ENCODE peak calls at places on chromosomes 1 and 21, in eight cellular contexts. One of them, this sample, is unnamed.

GRCh38 chr1:167342846-167343245 is 122.2 kb downstream of the POU2F1 start:
- DNase-seq in NCI-H1105 treated with DMSO at 0.1 percent for 48 hours: peak; percentile 28
- DNase-seq in KBM-7: peak; percentile 47
- DNase-seq in kidney: no peak
- DNase-seq in A549: peak; percentile 24
- DNase-seq in effector memory CD4-positive, alpha-beta T cell: no peak
- DNase-seq in sciatic nerve: no peak
- DNase-seq in small intestine: peak; percentile 58
- DNase-seq in this sample: no peak

GRCh38 chr1:32045770-32046169 is 27.0 kb upstream of the TMEM39B start:
- DNase-seq in NCI-H1105 treated with DMSO at 0.1 percent for 48 hours: no peak
- DNase-seq in KBM-7: peak; percentile 41
- DNase-seq in kidney: no peak
- DNase-seq in A549: no peak
- DNase-seq in effector memory CD4-positive, alpha-beta T cell: no peak
- DNase-seq in sciatic nerve: no peak
- DNase-seq in small intestine: no peak
- DNase-seq in this sample: no peak

GRCh38 chr1:14304381-14304865 is 294.1 kb upstream of the KAZN start:
- DNase-seq in NCI-H1105 treated with DMSO at 0.1 percent for 48 hours: no peak
- DNase-seq in KBM-7: no peak
- DNase-seq in kidney: no peak
- DNase-seq in A549: no peak
- DNase-seq in effector memory CD4-positive, alpha-beta T cell: no peak
- DNase-seq in sciatic nerve: no peak
- DNase-seq in small intestine: no peak
- DNase-seq in this sample: no peak

GRCh38 chr1:236394016-236394481 is at the start of gene EDARADD:
- DNase-seq in NCI-H1105 treated with DMSO at 0.1 percent for 48 hours: no peak
- DNase-seq in KBM-7: peak; percentile 68
- DNase-seq in kidney: no peak
- DNase-seq in A549: no peak
- DNase-seq in effector memory CD4-positive, alpha-beta T cell: no peak
- DNase-seq in sciatic nerve: no peak
- DNase-seq in small intestine: no peak
- DNase-seq in this sample: no peak

GRCh38 chr1:11176081-11176706 is 13.0 kb upstream of the ANGPTL7 start:
- DNase-seq in NCI-H1105 treated with DMSO at 0.1 percent for 48 hours: no peak
- DNase-seq in KBM-7: no peak
- DNase-seq in kidney: no peak
- DNase-seq in A549: no peak
- DNase-seq in effector memory CD4-positive, alpha-beta T cell: no peak
- DNase-seq in sciatic nerve: no peak
- DNase-seq in small intestine: no peak
- DNase-seq in this sample: no peak

GRCh38 chr1:182038220-182038619 is 23.3 kb downstream of the ZNF648 start:
- DNase-seq in NCI-H1105 treated with DMSO at 0.1 percent for 48 hours: no peak
- DNase-seq in KBM-7: no peak
- DNase-seq in kidney: no peak
- DNase-seq in A549: no peak
- DNase-seq in effector memory CD4-positive, alpha-beta T cell: no peak
- DNase-seq in sciatic nerve: no peak
- DNase-seq in small intestine: no peak
- DNase-seq in this sample: no peak

GRCh38 chr1:206900149-206900548 is 2.9 kb downstream of the IL24 start:
- DNase-seq in NCI-H1105 treated with DMSO at 0.1 percent for 48 hours: no peak
- DNase-seq in KBM-7: no peak
- DNase-seq in kidney: no peak
- DNase-seq in A549: no peak
- DNase-seq in effector memory CD4-positive, alpha-beta T cell: no peak
- DNase-seq in sciatic nerve: no peak
- DNase-seq in small intestine: no peak
- DNase-seq in this sample: no peak

GRCh38 chr1:25197982-25198681 is 34.2 kb downstream of the SYF2 start:
- DNase-seq in NCI-H1105 treated with DMSO at 0.1 percent for 48 hours: no peak
- DNase-seq in KBM-7: peak; percentile 75
- DNase-seq in kidney: no peak
- DNase-seq in A549: no peak
- DNase-seq in effector memory CD4-positive, alpha-beta T cell: no peak
- DNase-seq in sciatic nerve: no peak
- DNase-seq in small intestine: peak; percentile 59
- DNase-seq in this sample: no peak

GRCh38 chr1:226627050-226627755 is 78.6 kb downstream of the STUM start:
- DNase-seq in NCI-H1105 treated with DMSO at 0.1 percent for 48 hours: no peak
- DNase-seq in KBM-7: no peak
- DNase-seq in kidney: no peak
- DNase-seq in A549: no peak
- DNase-seq in effector memory CD4-positive, alpha-beta T cell: no peak
- DNase-seq in sciatic nerve: no peak
- DNase-seq in small intestine: peak; percentile 76
- DNase-seq in this sample: no peak

GRCh38 chr1:211196880-211197279 is 62.3 kb upstream of the RCOR3 start:
- DNase-seq in NCI-H1105 treated with DMSO at 0.1 percent for 48 hours: no peak
- DNase-seq in KBM-7: no peak
- DNase-seq in kidney: no peak
- DNase-seq in A549: no peak
- DNase-seq in effector memory CD4-positive, alpha-beta T cell: no peak
- DNase-seq in sciatic nerve: no peak
- DNase-seq in small intestine: no peak
- DNase-seq in this sample: no peak

GRCh38 chr21:45290948-45291612 is 3.4 kb upstream of the POFUT2 start:
- DNase-seq in NCI-H1105 treated with DMSO at 0.1 percent for 48 hours: no peak
- DNase-seq in KBM-7: no peak
- DNase-seq in kidney: no peak
- DNase-seq in A549: no peak
- DNase-seq in effector memory CD4-positive, alpha-beta T cell: no peak
- DNase-seq in sciatic nerve: peak; percentile 70
- DNase-seq in small intestine: no peak
- DNase-seq in this sample: no peak

GRCh38 chr1:228647523-228648444 is 87.5 kb upstream of the RHOU start:
- DNase-seq in NCI-H1105 treated with DMSO at 0.1 percent for 48 hours: peak; percentile 37
- DNase-seq in KBM-7: peak; percentile 83
- DNase-seq in kidney: peak; percentile 81
- DNase-seq in A549: peak; percentile 92
- DNase-seq in effector memory CD4-positive, alpha-beta T cell: no peak
- DNase-seq in sciatic nerve: peak; percentile 66
- DNase-seq in small intestine: peak; percentile 56
- DNase-seq in this sample: peak; percentile 67

GRCh38 chr1:58702766-58703165 is 2.9 kb upstream of the MYSM1 start:
- DNase-seq in NCI-H1105 treated with DMSO at 0.1 percent for 48 hours: no peak
- DNase-seq in KBM-7: no peak
- DNase-seq in kidney: no peak
- DNase-seq in A549: no peak
- DNase-seq in effector memory CD4-positive, alpha-beta T cell: no peak
- DNase-seq in sciatic nerve: no peak
- DNase-seq in small intestine: no peak
- DNase-seq in this sample: no peak

GRCh38 chr1:206734499-206735142 is 36.0 kb upstream of the IL19 start:
- DNase-seq in NCI-H1105 treated with DMSO at 0.1 percent for 48 hours: no peak
- DNase-seq in KBM-7: peak; percentile 51
- DNase-seq in kidney: no peak
- DNase-seq in A549: peak; percentile 43
- DNase-seq in effector memory CD4-positive, alpha-beta T cell: peak; percentile 60
- DNase-seq in sciatic nerve: peak; percentile 78
- DNase-seq in small intestine: peak; percentile 48
- DNase-seq in this sample: peak; percentile 48

GRCh38 chr1:55378582-55378981 is 163.4 kb upstream of the USP24 start:
- DNase-seq in NCI-H1105 treated with DMSO at 0.1 percent for 48 hours: no peak
- DNase-seq in KBM-7: peak; percentile 36
- DNase-seq in kidney: no peak
- DNase-seq in A549: peak; percentile 48
- DNase-seq in effector memory CD4-positive, alpha-beta T cell: no peak
- DNase-seq in sciatic nerve: no peak
- DNase-seq in small intestine: peak; percentile 11
- DNase-seq in this sample: peak; percentile 5

GRCh38 chr1:65011983-65012382 is 45.6 kb upstream of the JAK1 start:
- DNase-seq in NCI-H1105 treated with DMSO at 0.1 percent for 48 hours: no peak
- DNase-seq in KBM-7: no peak
- DNase-seq in kidney: no peak
- DNase-seq in A549: no peak
- DNase-seq in effector memory CD4-positive, alpha-beta T cell: no peak
- DNase-seq in sciatic nerve: no peak
- DNase-seq in small intestine: no peak
- DNase-seq in this sample: no peak

GRCh38 chr1:223242382-223242955 is 99.4 kb upstream of the TLR5 start:
- DNase-seq in NCI-H1105 treated with DMSO at 0.1 percent for 48 hours: no peak
- DNase-seq in KBM-7: no peak
- DNase-seq in kidney: no peak
- DNase-seq in A549: no peak
- DNase-seq in effector memory CD4-positive, alpha-beta T cell: no peak
- DNase-seq in sciatic nerve: no peak
- DNase-seq in small intestine: no peak
- DNase-seq in this sample: no peak

GRCh38 chr1:212313616-212314015 is 28.4 kb downstream of the PPP2R5A start:
- DNase-seq in NCI-H1105 treated with DMSO at 0.1 percent for 48 hours: no peak
- DNase-seq in KBM-7: no peak
- DNase-seq in kidney: no peak
- DNase-seq in A549: no peak
- DNase-seq in effector memory CD4-positive, alpha-beta T cell: no peak
- DNase-seq in sciatic nerve: no peak
- DNase-seq in small intestine: no peak
- DNase-seq in this sample: no peak

GRCh38 chr1:183070923-183071618 is 47.9 kb downstream of the LAMC1 start:
- DNase-seq in NCI-H1105 treated with DMSO at 0.1 percent for 48 hours: no peak
- DNase-seq in KBM-7: peak; percentile 80
- DNase-seq in kidney: no peak
- DNase-seq in A549: no peak
- DNase-seq in effector memory CD4-positive, alpha-beta T cell: no peak
- DNase-seq in sciatic nerve: no peak
- DNase-seq in small intestine: no peak
- DNase-seq in this sample: no peak

GRCh38 chr1:228974296-228974695 is 239.0 kb downstream of the RHOU start:
- DNase-seq in NCI-H1105 treated with DMSO at 0.1 percent for 48 hours: peak; percentile 30
- DNase-seq in KBM-7: no peak
- DNase-seq in kidney: no peak
- DNase-seq in A549: no peak
- DNase-seq in effector memory CD4-positive, alpha-beta T cell: no peak
- DNase-seq in sciatic nerve: no peak
- DNase-seq in small intestine: no peak
- DNase-seq in this sample: peak; percentile 52

GRCh38 chr1:157086299-157086698 is 13.3 kb downstream of the ETV3L start:
- DNase-seq in NCI-H1105 treated with DMSO at 0.1 percent for 48 hours: no peak
- DNase-seq in KBM-7: no peak
- DNase-seq in kidney: no peak
- DNase-seq in A549: no peak
- DNase-seq in effector memory CD4-positive, alpha-beta T cell: no peak
- DNase-seq in sciatic nerve: no peak
- DNase-seq in small intestine: no peak
- DNase-seq in this sample: no peak

GRCh38 chr1:86965012-86965826 is 50.8 kb downstream of the HS2ST1 start:
- DNase-seq in NCI-H1105 treated with DMSO at 0.1 percent for 48 hours: peak; percentile 45
- DNase-seq in KBM-7: peak; percentile 62
- DNase-seq in kidney: no peak
- DNase-seq in A549: peak; percentile 31
- DNase-seq in effector memory CD4-positive, alpha-beta T cell: no peak
- DNase-seq in sciatic nerve: no peak
- DNase-seq in small intestine: peak; percentile 29
- DNase-seq in this sample: peak; percentile 11